ENCODE peak calls at places on chromosomes 4 and X, in eight cellular contexts. One of them, this sample, is unnamed.

GRCh38 chr4:30836231-30836630 is 116.1 kb downstream of the PCDH7 start:
- DNase-seq in breast epithelium: no peak
- DNase-seq in fibroblast of lung: peak
- DNase-seq in lower leg skin: no peak
- DNase-seq in ovary: no peak
- DNase-seq in brain microvascular endothelial cell: no peak
- DNase-seq in PC-9: no peak
- DNase-seq in adrenal gland: no peak
- DNase-seq in this sample: peak

GRCh38 chrX:110172215-110172614 is 145.7 kb downstream of the AMMECR1 start:
- DNase-seq in brain microvascular endothelial cell: no peak
- DNase-seq in ovary: no peak
- DNase-seq in PC-9: no peak
- DNase-seq in breast epithelium: no peak
- DNase-seq in fibroblast of lung: no peak
- DNase-seq in lower leg skin: no peak
- DNase-seq in adrenal gland: no peak
- DNase-seq in this sample: no peak

GRCh38 chr4:61406677-61407076 is 206.6 kb downstream of the ADGRL3 start:
- DNase-seq in breast epithelium: no peak
- DNase-seq in adrenal gland: no peak
- DNase-seq in PC-9: no peak
- DNase-seq in brain microvascular endothelial cell: no peak
- DNase-seq in lower leg skin: no peak
- DNase-seq in fibroblast of lung: peak
- DNase-seq in ovary: no peak
- DNase-seq in this sample: no peak

GRCh38 chrX:53481816-53482485 is 47.8 kb upstream of the HSD17B10 start:
- DNase-seq in adrenal gland: peak
- DNase-seq in breast epithelium: no peak
- DNase-seq in brain microvascular endothelial cell: peak
- DNase-seq in ovary: no peak
- DNase-seq in fibroblast of lung: peak
- DNase-seq in lower leg skin: no peak
- DNase-seq in PC-9: peak
- DNase-seq in this sample: peak

GRCh38 chr4:13547563-13548041 is 3.3 kb upstream of the NKX3-2 start:
- DNase-seq in adrenal gland: no peak
- DNase-seq in PC-9: no peak
- DNase-seq in brain microvascular endothelial cell: no peak
- DNase-seq in fibroblast of lung: no peak
- DNase-seq in breast epithelium: no peak
- DNase-seq in lower leg skin: no peak
- DNase-seq in ovary: no peak
- DNase-seq in this sample: no peak

GRCh38 chr4:182916483-182917181 is 554 bp downstream of the DCTD start:
- DNase-seq in fibroblast of lung: peak
- DNase-seq in ovary: peak
- DNase-seq in brain microvascular endothelial cell: peak
- DNase-seq in lower leg skin: peak
- DNase-seq in adrenal gland: peak
- DNase-seq in breast epithelium: peak
- DNase-seq in PC-9: peak
- DNase-seq in this sample: peak

GRCh38 chrX:42079968-42080367 is 156.6 kb upstream of the CASK start:
- DNase-seq in PC-9: no peak
- DNase-seq in lower leg skin: no peak
- DNase-seq in fibroblast of lung: peak
- DNase-seq in breast epithelium: no peak
- DNase-seq in brain microvascular endothelial cell: no peak
- DNase-seq in adrenal gland: no peak
- DNase-seq in ovary: no peak
- DNase-seq in this sample: no peak

GRCh38 chrX:2829066-2829430 is 318 bp downstream of the GYG2 start:
- DNase-seq in lower leg skin: no peak
- DNase-seq in breast epithelium: no peak
- DNase-seq in ovary: peak
- DNase-seq in adrenal gland: no peak
- DNase-seq in PC-9: no peak
- DNase-seq in brain microvascular endothelial cell: no peak
- DNase-seq in fibroblast of lung: no peak
- DNase-seq in this sample: no peak

GRCh38 chr4:26175905-26176304 is 144.9 kb upstream of the RBPJ start:
- DNase-seq in brain microvascular endothelial cell: no peak
- DNase-seq in fibroblast of lung: no peak
- DNase-seq in breast epithelium: no peak
- DNase-seq in PC-9: no peak
- DNase-seq in ovary: no peak
- DNase-seq in lower leg skin: no peak
- DNase-seq in adrenal gland: no peak
- DNase-seq in this sample: no peak

GRCh38 chr4:53695540-53696463 is 104.5 kb upstream of the LNX1 start:
- DNase-seq in adrenal gland: no peak
- DNase-seq in breast epithelium: no peak
- DNase-seq in fibroblast of lung: no peak
- DNase-seq in brain microvascular endothelial cell: no peak
- DNase-seq in ovary: no peak
- DNase-seq in lower leg skin: no peak
- DNase-seq in PC-9: no peak
- DNase-seq in this sample: no peak

GRCh38 chrX:39890807-39891206 is 207.0 kb downstream of the BCOR start:
- DNase-seq in brain microvascular endothelial cell: no peak
- DNase-seq in fibroblast of lung: no peak
- DNase-seq in lower leg skin: no peak
- DNase-seq in ovary: no peak
- DNase-seq in adrenal gland: no peak
- DNase-seq in breast epithelium: no peak
- DNase-seq in PC-9: no peak
- DNase-seq in this sample: no peak

GRCh38 chr4:17347445-17347844 is 164.4 kb downstream of the QDPR start:
- DNase-seq in brain microvascular endothelial cell: peak
- DNase-seq in lower leg skin: no peak
- DNase-seq in breast epithelium: no peak
- DNase-seq in adrenal gland: peak
- DNase-seq in PC-9: no peak
- DNase-seq in ovary: no peak
- DNase-seq in fibroblast of lung: peak
- DNase-seq in this sample: peak

GRCh38 chr4:67332627-67333026 is 212.7 kb downstream of the CENPC start:
- DNase-seq in PC-9: no peak
- DNase-seq in lower leg skin: no peak
- DNase-seq in ovary: no peak
- DNase-seq in fibroblast of lung: no peak
- DNase-seq in breast epithelium: no peak
- DNase-seq in brain microvascular endothelial cell: peak
- DNase-seq in adrenal gland: no peak
- DNase-seq in this sample: no peak

GRCh38 chr4:14743172-14743571 is 259.1 kb upstream of the CPEB2 start:
- DNase-seq in ovary: no peak
- DNase-seq in adrenal gland: no peak
- DNase-seq in brain microvascular endothelial cell: peak
- DNase-seq in lower leg skin: no peak
- DNase-seq in fibroblast of lung: no peak
- DNase-seq in PC-9: no peak
- DNase-seq in breast epithelium: no peak
- DNase-seq in this sample: no peak

GRCh38 chrX:15877380-15877779 is 22.8 kb upstream of the AP1S2 start:
- DNase-seq in ovary: no peak
- DNase-seq in lower leg skin: no peak
- DNase-seq in breast epithelium: no peak
- DNase-seq in fibroblast of lung: peak
- DNase-seq in PC-9: no peak
- DNase-seq in brain microvascular endothelial cell: peak
- DNase-seq in adrenal gland: no peak
- DNase-seq in this sample: peak

GRCh38 chr4:7976025-7976424 is 36.4 kb upstream of the AFAP1 start:
- DNase-seq in lower leg skin: no peak
- DNase-seq in PC-9: no peak
- DNase-seq in adrenal gland: no peak
- DNase-seq in brain microvascular endothelial cell: no peak
- DNase-seq in breast epithelium: no peak
- DNase-seq in fibroblast of lung: no peak
- DNase-seq in ovary: no peak
- DNase-seq in this sample: no peak

GRCh38 chrX:134600714-134601113 is 57.6 kb downstream of the PLAC1 start:
- DNase-seq in breast epithelium: no peak
- DNase-seq in lower leg skin: no peak
- DNase-seq in PC-9: no peak
- DNase-seq in ovary: no peak
- DNase-seq in fibroblast of lung: peak
- DNase-seq in adrenal gland: no peak
- DNase-seq in brain microvascular endothelial cell: no peak
- DNase-seq in this sample: peak

GRCh38 chrX:38260231-38260630 is 39.6 kb upstream of the SRPX start:
- DNase-seq in lower leg skin: no peak
- DNase-seq in adrenal gland: no peak
- DNase-seq in brain microvascular endothelial cell: peak
- DNase-seq in breast epithelium: no peak
- DNase-seq in fibroblast of lung: no peak
- DNase-seq in ovary: no peak
- DNase-seq in PC-9: no peak
- DNase-seq in this sample: peak

GRCh38 chr4:55125087-55125721 is at the start of gene KDR:
- DNase-seq in breast epithelium: no peak
- DNase-seq in adrenal gland: no peak
- DNase-seq in lower leg skin: peak
- DNase-seq in brain microvascular endothelial cell: peak
- DNase-seq in fibroblast of lung: peak
- DNase-seq in ovary: peak
- DNase-seq in PC-9: no peak
- DNase-seq in this sample: peak
- H3K4me3 ChIP-seq in breast epithelium: peak
- H3K4me3 ChIP-seq in adrenal gland: peak
- H3K4me3 ChIP-seq in lower leg skin: peak
- H3K4me3 ChIP-seq in brain microvascular endothelial cell: peak
- H3K4me3 ChIP-seq in fibroblast of lung: peak
- H3K4me3 ChIP-seq in ovary: peak
- H3K4me3 ChIP-seq in PC-9: peak
- H3K4me3 ChIP-seq in this sample: peak

GRCh38 chr4:184099033-184099432 is 118.6 kb downstream of the ENPP6 start:
- DNase-seq in PC-9: no peak
- DNase-seq in breast epithelium: no peak
- DNase-seq in adrenal gland: no peak
- DNase-seq in ovary: no peak
- DNase-seq in brain microvascular endothelial cell: no peak
- DNase-seq in lower leg skin: no peak
- DNase-seq in fibroblast of lung: no peak
- DNase-seq in this sample: no peak

GRCh38 chr4:184096561-184097239 is 121.0 kb downstream of the ENPP6 start:
- DNase-seq in lower leg skin: no peak
- DNase-seq in fibroblast of lung: peak
- DNase-seq in brain microvascular endothelial cell: no peak
- DNase-seq in breast epithelium: no peak
- DNase-seq in PC-9: no peak
- DNase-seq in adrenal gland: no peak
- DNase-seq in ovary: peak
- DNase-seq in this sample: no peak

GRCh38 chr4:184097815-184098214 is 119.9 kb downstream of the ENPP6 start:
- DNase-seq in ovary: no peak
- DNase-seq in brain microvascular endothelial cell: no peak
- DNase-seq in lower leg skin: no peak
- DNase-seq in PC-9: no peak
- DNase-seq in fibroblast of lung: no peak
- DNase-seq in adrenal gland: no peak
- DNase-seq in breast epithelium: no peak
- DNase-seq in this sample: no peak

GRCh38 chr4:184099541-184099966 is 118.1 kb downstream of the ENPP6 start:
- DNase-seq in fibroblast of lung: no peak
- DNase-seq in lower leg skin: peak
- DNase-seq in ovary: no peak
- DNase-seq in breast epithelium: no peak
- DNase-seq in PC-9: no peak
- DNase-seq in adrenal gland: no peak
- DNase-seq in brain microvascular endothelial cell: no peak
- DNase-seq in this sample: no peak

GRCh38 chr4:184097240-184097619 is 120.4 kb downstream of the ENPP6 start:
- DNase-seq in fibroblast of lung: no peak
- DNase-seq in lower leg skin: peak
- DNase-seq in brain microvascular endothelial cell: no peak
- DNase-seq in PC-9: no peak
- DNase-seq in ovary: peak
- DNase-seq in adrenal gland: peak
- DNase-seq in breast epithelium: peak
- DNase-seq in this sample: no peak
- TF ChIP-seq CTCF in fibroblast of lung: peak
- TF ChIP-seq CTCF in lower leg skin: no peak
- TF ChIP-seq CTCF in brain microvascular endothelial cell: peak
- TF ChIP-seq CTCF in PC-9: no peak
- TF ChIP-seq CTCF in ovary: no peak
- TF ChIP-seq CTCF in adrenal gland: peak
- TF ChIP-seq CTCF in breast epithelium: peak
- TF ChIP-seq CTCF in this sample: no peak

DNA sequence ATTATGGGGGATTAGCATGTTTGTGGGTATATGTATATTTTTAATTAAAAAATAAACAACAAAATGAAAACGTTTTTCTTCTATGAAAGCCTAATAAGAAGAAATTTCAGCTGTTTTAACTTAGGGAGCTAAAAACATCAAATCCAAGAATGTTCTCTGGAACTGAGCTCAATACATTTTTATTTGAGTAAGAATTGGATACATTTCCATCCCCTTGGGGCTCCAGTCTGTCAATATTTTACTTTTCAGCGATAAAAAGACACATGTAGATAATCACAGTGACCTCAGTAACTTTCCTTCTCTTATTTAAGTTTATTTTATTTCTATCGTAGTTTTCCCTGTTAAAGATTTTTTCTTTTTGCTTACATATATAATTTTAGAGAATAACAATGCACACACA is 59.3 kb downstream of the ELOVL6 start:
- DNase-seq in lower leg skin: no peak
- DNase-seq in breast epithelium: no peak
- DNase-seq in adrenal gland: no peak
- DNase-seq in ovary: no peak
- DNase-seq in brain microvascular endothelial cell: no peak
- DNase-seq in fibroblast of lung: no peak
- DNase-seq in PC-9: no peak
- DNase-seq in this sample: no peak
- H3K4me3 ChIP-seq in lower leg skin: no peak
- H3K4me3 ChIP-seq in breast epithelium: no peak
- H3K4me3 ChIP-seq in adrenal gland: no peak
- H3K4me3 ChIP-seq in ovary: no peak
- H3K4me3 ChIP-seq in brain microvascular endothelial cell: no peak
- H3K4me3 ChIP-seq in fibroblast of lung: no peak
- H3K4me3 ChIP-seq in PC-9: no peak
- H3K4me3 ChIP-seq in this sample: no peak

DNA sequence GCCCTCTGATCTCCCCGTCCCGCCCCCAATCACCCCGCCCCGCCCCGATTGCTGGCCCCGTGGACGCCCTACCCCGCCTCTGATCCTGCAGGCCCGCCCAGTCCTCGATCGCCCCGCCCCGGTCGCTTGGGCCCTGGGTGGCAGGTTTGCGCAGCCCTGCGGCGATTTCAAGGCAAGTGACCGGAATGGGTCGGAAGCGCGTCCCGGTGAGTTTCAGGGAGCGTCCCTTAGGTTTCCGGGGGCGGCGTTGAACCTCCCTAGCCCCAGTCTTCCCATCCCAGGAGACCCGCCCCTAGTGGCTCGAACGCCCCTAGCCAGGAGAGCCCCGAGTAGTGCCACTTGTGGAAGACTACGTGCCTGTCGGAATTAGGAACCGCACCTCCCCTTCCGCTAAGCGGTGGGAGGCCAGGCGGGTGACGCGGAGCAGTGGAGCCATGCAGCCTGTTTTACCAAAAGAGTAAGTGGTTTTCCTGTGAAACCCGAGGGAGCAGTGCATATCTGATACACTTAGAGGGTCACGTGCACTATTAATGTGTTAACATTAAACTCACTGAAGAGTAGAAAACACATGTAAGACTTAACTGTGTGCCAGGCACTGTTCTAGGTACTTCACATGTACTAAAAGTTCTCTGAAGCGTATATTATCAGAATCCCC is 350 bp upstream of the TEC start:
- DNase-seq in PC-9: peak
- DNase-seq in brain microvascular endothelial cell: peak
- DNase-seq in fibroblast of lung: peak
- DNase-seq in ovary: peak
- DNase-seq in lower leg skin: peak
- DNase-seq in adrenal gland: peak
- DNase-seq in breast epithelium: peak
- DNase-seq in this sample: peak
- TF ChIP-seq CTCF in PC-9: peak
- TF ChIP-seq CTCF in brain microvascular endothelial cell: peak
- TF ChIP-seq CTCF in fibroblast of lung: peak
- TF ChIP-seq CTCF in ovary: no peak
- TF ChIP-seq CTCF in lower leg skin: no peak
- TF ChIP-seq CTCF in adrenal gland: peak
- TF ChIP-seq CTCF in breast epithelium: peak
- TF ChIP-seq CTCF in this sample: peak